ENCODE peak calls at places on chromosomes 16 and 17, in four cellular contexts. B is thoracic aorta, Y is neuronal stem cell, K is mammary epithelial cell. P is an unnamed sample.
A peak's percentile ranks its signal among the peaks of the same experiment; 100 is the strongest.

GRCh38 chr17:26731005-26731921 is 562.7 kb upstream of the WSB1 start:
- DNase-seq in K (no peak), B (no peak), Y (no peak), P (no peak)

GRCh38 chr16:85045641-85046471 is 18.3 kb downstream of the KIAA0513 start:
- DNase-seq in B (no peak), K (no peak), Y (no peak), P (no peak)

GRCh38 chr17:45867702-45868101 is 23.0 kb downstream of the SPPL2C start:
- DNase-seq in B (no peak), K (no peak), Y (no peak), P (no peak)

GRCh38 chr16:74480150-74481029 is 59.1 kb upstream of the CLEC18B start:
- DNase-seq in Y (no peak), K (peak; percentile 72), B (no peak), P (no peak)

GRCh38 chr17:45302649-45303173 is 14.1 kb downstream of the MAP3K14 start:
- DNase-seq in K (peak; percentile 69), Y (no peak), B (no peak), P (no peak)

GRCh38 chr17:5003214-5003867 is 5.6 kb downstream of the KIF1C start:
- DNase-seq in B (no peak), K (no peak), Y (no peak), P (no peak)

GRCh38 chr17:77434136-77435114 is 293.7 kb downstream of the SEC14L1 start:
- DNase-seq in K (no peak), B (no peak), Y (no peak), P (no peak)

GRCh38 chr16:30839523-30840227 is 52.7 kb upstream of the ZNF629 start:
- DNase-seq in Y (no peak), B (no peak), K (no peak), P (no peak)

GRCh38 chr16:69073181-69073669 is 32.2 kb upstream of the HAS3 start:
- DNase-seq in B (no peak), K (peak; percentile 98), Y (no peak), P (no peak)

GRCh38 chr16:81838794-81839193 is 59.7 kb downstream of the PLCG2 start:
- DNase-seq in Y (no peak), B (no peak), K (peak; percentile 6), P (no peak)

GRCh38 chr17:42548070-42548837 is 4.5 kb upstream of the HSD17B1 start:
- DNase-seq in B (no peak), K (no peak), Y (peak; percentile 71), P (peak; percentile 67)

GRCh38 chr17:73956595-73957465 is 246.6 kb upstream of the RPL38 start:
- DNase-seq in K (peak; percentile 12), B (no peak), Y (peak; percentile 68), P (no peak)

GRCh38 chr16:47499700-47500264 is 38.7 kb downstream of the PHKB start:
- DNase-seq in B (no peak), K (no peak), Y (no peak), P (no peak)

GRCh38 chr16:12337776-12338655 is 361.5 kb downstream of the SNX29 start:
- DNase-seq in K (peak; percentile 11), Y (no peak), B (no peak), P (no peak)

GRCh38 chr16:83137326-83137770 is 510.6 kb downstream of the CDH13 start:
- DNase-seq in B (no peak), K (peak; percentile 58), Y (peak; percentile 24), P (no peak)

GRCh38 chr17:57441270-57441600 is 184.9 kb downstream of the MSI2 start:
- DNase-seq in Y (no peak), B (no peak), K (no peak), P (no peak)

GRCh38 chr16:55171241-55171640 is 152.8 kb upstream of the IRX6 start:
- DNase-seq in K (no peak), Y (no peak), B (no peak), P (no peak)

GRCh38 chr16:73048292-73049050 is 543 bp upstream of the ZFHX3 start:
- DNase-seq in K (no peak), B (no peak), Y (no peak), P (no peak)

GRCh38 chr16:73361061-73361460 is 313.1 kb upstream of the ZFHX3 start:
- DNase-seq in K (no peak), B (no peak), Y (no peak), P (no peak)

GRCh38 chr17:41772586-41773189 is 13.8 kb downstream of the JUP start:
- DNase-seq in B (no peak), K (no peak), Y (no peak), P (no peak)

DNA sequence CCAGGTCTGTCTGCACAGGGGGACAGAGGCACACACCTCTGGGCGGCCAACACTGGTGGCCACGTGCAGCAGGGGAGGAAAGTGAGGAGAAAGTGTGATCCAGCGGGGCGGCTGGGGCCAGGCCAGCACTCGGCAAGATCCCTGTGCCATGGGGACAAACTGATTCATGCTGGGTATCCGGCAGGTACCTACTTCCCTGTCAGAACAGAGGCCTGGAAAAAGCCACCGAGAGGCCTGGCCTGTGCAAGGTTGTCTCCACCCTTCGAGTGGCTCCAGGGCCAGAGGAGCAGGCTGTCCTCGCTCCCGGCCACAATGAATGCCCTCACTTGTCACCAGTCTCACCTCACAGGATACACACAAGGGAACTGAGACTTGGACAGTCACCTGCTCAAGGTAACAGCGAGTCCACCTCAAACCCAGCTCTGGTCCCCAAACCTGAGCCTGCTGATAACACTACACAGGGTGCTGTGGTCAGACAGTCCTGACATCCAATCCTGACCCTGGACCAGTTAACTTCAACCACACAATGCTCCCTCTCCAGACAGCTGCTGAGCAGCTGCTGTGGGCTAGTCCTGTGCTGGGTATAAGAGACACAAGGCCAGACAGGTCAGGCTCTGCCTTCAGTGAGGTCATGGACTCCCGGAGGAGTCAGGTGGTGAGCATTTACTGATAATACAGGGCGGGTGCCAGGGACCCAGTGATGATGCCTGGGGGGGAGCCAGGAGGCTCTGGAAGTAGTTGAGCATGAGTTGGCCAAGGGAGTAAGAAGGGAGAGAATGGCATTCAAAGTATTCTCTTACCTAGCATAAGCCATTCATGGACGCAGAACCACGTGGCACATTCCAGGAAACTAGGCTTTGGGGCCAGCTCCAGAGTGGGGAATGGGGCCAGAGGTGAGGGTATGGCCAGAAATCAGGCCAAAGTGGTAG is 53.0 kb downstream of the VAC14 start:
- DNase-seq in Y (no peak), B (no peak), K (no peak), P (no peak)
- H3K4me1 ChIP-seq in Y (peaks cover 12% of the 10 kb centered on the region), B (peaks cover 35% of the 10 kb centered on the region), K (peaks cover 32% of the 10 kb centered on the region), P (no peaks in the 10 kb centered on the region)

GRCh38 chr16:75942901-75943300 is 216.6 kb upstream of the CPHXL start:
- DNase-seq in Y (no peak), K (no peak), B (no peak), P (no peak)

GRCh38 chr16:75946058-75946457 is 219.8 kb upstream of the CPHXL start:
- DNase-seq in K (no peak), Y (no peak), B (no peak), P (no peak)

GRCh38 chr16:75938818-75939217 is 212.5 kb upstream of the CPHXL start:
- DNase-seq in K (peak; percentile 28), B (no peak), Y (no peak), P (no peak)

GRCh38 chr16:75943705-75944514 is 217.6 kb upstream of the CPHXL start:
- DNase-seq in Y (no peak), K (no peak), B (no peak), P (no peak)

DNA sequence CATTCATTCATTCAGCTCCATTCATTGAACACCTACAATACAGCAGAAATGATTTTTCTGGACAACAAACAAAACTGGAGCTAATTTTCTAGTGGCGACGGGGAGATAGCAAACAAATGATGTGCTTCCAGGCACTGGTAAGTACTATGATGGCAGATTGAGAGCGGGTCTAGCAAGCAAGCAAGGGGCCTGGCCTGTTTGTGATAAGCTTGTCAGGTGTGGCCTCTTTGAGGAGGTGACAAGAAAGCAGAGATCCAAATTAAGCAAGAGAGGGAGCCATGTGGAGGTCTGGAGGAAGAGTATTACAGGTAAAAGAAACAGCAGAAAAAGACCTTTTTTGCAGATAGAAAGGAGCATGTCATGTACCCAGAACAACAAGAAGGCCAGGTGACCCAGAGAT is 216.1 kb upstream of the CPHXL start:
- DNase-seq in Y (no peak), B (no peak), K (no peak), P (no peak)
- H3K27me3 ChIP-seq in Y (no peaks in the 10 kb centered on the region), B (no peaks in the 10 kb centered on the region), K (no peaks in the 10 kb centered on the region), P (no peaks in the 10 kb centered on the region)

DNA sequence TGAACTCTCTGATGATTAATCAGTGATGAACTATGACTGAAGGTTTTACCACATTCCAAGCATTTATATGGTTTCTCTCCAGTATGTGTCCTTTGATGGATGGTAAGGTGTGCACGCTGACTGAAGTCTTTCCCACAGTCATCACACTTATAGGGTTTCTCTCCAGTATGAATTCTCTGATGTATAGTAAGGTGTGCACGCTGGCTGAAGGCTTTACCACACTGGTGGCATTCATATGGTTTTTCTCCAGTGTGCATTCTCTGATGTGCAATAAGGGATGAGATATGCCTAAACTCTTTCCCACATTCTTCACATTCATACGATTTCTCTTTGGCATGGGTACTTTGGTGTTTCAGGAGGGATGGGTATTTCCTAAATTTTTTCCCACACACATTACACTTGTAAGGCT is 16.4 kb downstream of the ZNF287 start:
- DNase-seq in B (no peak), Y (no peak), K (no peak), P (no peak)
- H3K9me3 ChIP-seq in B (peaks cover 93% of the 10 kb centered on the region), Y (peaks cover 92% of the 10 kb centered on the region), K (peaks cover 63% of the 10 kb centered on the region), P (peaks cover 45% of the 10 kb centered on the region)

GRCh38 chr17:39705786-39706348 is 6.0 kb downstream of the ERBB2 start:
- DNase-seq in Y (no peak), B (no peak), K (peak; percentile 84), P (no peak)
- H3K4me1 ChIP-seq in Y (peaks cover 32% of the 10 kb centered on the region), B (peaks cover 16% of the 10 kb centered on the region), K (peaks cover 40% of the 10 kb centered on the region), P (peaks cover 18% of the 10 kb centered on the region)

DNA sequence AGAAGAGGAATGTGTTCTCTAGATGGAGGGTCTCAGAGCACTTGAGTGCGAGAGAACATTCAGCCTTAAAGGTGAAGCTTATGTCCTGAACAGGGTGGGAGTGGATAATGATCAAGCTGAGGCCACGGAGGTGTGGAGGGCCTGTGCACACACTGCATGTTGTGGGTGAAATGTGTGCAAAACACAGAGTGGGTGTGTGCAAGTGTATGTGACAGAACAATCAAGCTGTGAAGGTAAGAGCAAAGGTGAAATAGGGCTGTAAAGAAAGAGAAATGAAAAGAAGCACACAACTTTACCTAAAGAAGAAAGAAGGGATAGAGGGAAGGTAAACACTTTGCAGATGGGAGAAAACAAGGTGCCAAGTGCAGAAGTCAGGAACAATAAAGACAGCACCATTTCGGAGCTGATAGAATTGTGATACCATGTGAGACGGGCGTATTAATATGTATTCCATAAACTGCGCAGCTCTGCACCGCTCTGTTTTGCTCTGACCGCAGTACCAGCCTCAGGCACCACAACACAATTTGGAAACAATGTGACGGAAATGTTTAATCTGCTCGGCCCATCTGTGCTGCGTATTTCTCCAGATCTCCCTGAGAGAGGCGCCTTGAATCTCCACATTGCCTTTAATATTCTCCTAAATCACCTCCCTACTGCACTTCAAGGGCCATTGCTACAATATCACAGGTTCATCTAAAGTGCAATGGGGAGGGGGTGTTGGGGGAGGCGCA is 40.6 kb downstream of the SNX11 start:
- DNase-seq in K (no peak), Y (no peak), B (no peak), P (no peak)
- H3K27me3 ChIP-seq in K (peaks cover 12% of the 10 kb centered on the region), Y (no peaks in the 10 kb centered on the region), B (peaks cover 4% of the 10 kb centered on the region), P (no peaks in the 10 kb centered on the region)